ENCODE peak calls at places on chromosomes 11 and 22, in eight cellular contexts. Y is H9; C is HCT116; D is upper lobe of left lung; K is fibroblast of lung; U is lung; T is CD8-positive, alpha-beta memory T cell; V is cardiac muscle cell. P is an unnamed sample.
A peak's percentile ranks its signal among the peaks of the same experiment; 100 is the strongest.

GRCh38 chr11:206516-207212 is 535 bp downstream of the BET1L start:
- DNase-seq in Y (no peak), C (no peak), D (peak; percentile 52), K (no peak), U (peak; percentile 28), T (no peak), V (peak; percentile 37), P (no peak)

GRCh38 chr11:42049650-42050049 is 590.2 kb upstream of the LRRC4C start:
- DNase-seq in Y (no peak), C (no peak), D (no peak), K (no peak), U (no peak), T (no peak), V (no peak), P (no peak)

GRCh38 chr11:12769834-12770345 is 95.7 kb downstream of the TEAD1 start:
- DNase-seq in Y (no peak), C (peak; percentile 18), D (no peak), K (peak; percentile 56), U (no peak), T (no peak), V (no peak), P (no peak)

GRCh38 chr11:2166091-2166851 is 5.3 kb upstream of the INS start:
- DNase-seq in Y (peak; percentile 69), C (no peak), D (no peak), K (peak; percentile 41), U (no peak), T (peak; percentile 26), V (peak; percentile 51), P (no peak)

GRCh38 chr11:96267001-96267489 is 76.0 kb downstream of the MAML2 start:
- DNase-seq in Y (no peak), C (no peak), D (no peak), K (no peak), U (no peak), T (no peak), V (no peak), P (no peak)

GRCh38 chr11:66247295-66247694 is 21.1 kb upstream of the RAB1B start:
- DNase-seq in Y (no peak), C (no peak), D (no peak), K (no peak), U (no peak), T (no peak), V (no peak), P (no peak)

GRCh38 chr11:59247535-59248227 is 35.0 kb upstream of the MPEG1 start:
- DNase-seq in Y (no peak), C (no peak), D (peak; percentile 76), K (peak; percentile 81), U (peak; percentile 56), T (no peak), V (no peak), P (no peak)

GRCh38 chr11:128208329-128209220 is 378.8 kb downstream of the ETS1 start:
- DNase-seq in Y (no peak), C (peak; percentile 57), D (no peak), K (peak; percentile 96), U (peak; percentile 56), T (no peak), V (no peak), P (peak; percentile 19)

GRCh38 chr11:36108812-36109498 is 165.1 kb downstream of the LDLRAD3 start:
- DNase-seq in Y (no peak), C (no peak), D (no peak), K (no peak), U (no peak), T (no peak), V (no peak), P (no peak)

GRCh38 chr11:57668467-57668890 is 565 bp downstream of the ZDHHC5 start:
- DNase-seq in Y (no peak), C (no peak), D (no peak), K (no peak), U (no peak), T (no peak), V (no peak), P (no peak)

GRCh38 chr22:49155039-49155808 is 672.4 kb downstream of the BRD1 start:
- DNase-seq in Y (no peak), C (no peak), D (no peak), K (no peak), U (no peak), T (no peak), V (peak; percentile 18), P (no peak)

GRCh38 chr22:39214006-39214382 is 30.8 kb downstream of the PDGFB start:
- DNase-seq in Y (no peak), C (no peak), D (no peak), K (no peak), U (no peak), T (no peak), V (no peak), P (no peak)

GRCh38 chr11:123742334-123742733 is 874 bp upstream of the ZNF202 start:
- DNase-seq in Y (peak; percentile 70), C (no peak), D (no peak), K (no peak), U (no peak), T (no peak), V (peak; percentile 9), P (no peak)

GRCh38 chr11:91527380-91528030 is 697.1 kb upstream of the FAT3 start:
- DNase-seq in Y (peak; percentile 38), C (no peak), D (no peak), K (no peak), U (no peak), T (no peak), V (no peak), P (no peak)

GRCh38 chr11:122796128-122796717 is 42.1 kb upstream of the CRTAM start:
- DNase-seq in Y (peak; percentile 77), C (no peak), D (peak; percentile 62), K (peak; percentile 45), U (peak; percentile 42), T (peak; percentile 61), V (peak; percentile 33), P (no peak)

GRCh38 chr11:122981388-122982264 is at the start of gene BSX:
- DNase-seq in Y (peak; percentile 96), C (no peak), D (peak; percentile 47), K (peak; percentile 35), U (peak; percentile 45), T (peak; percentile 21), V (peak; percentile 92), P (no peak)

GRCh38 chr11:12248330-12248729 is 129.0 kb upstream of the PARVA start:
- DNase-seq in Y (no peak), C (no peak), D (peak; percentile 97), K (peak; percentile 87), U (peak; percentile 95), T (no peak), V (no peak), P (peak; percentile 69)

GRCh38 chr11:74463216-74463615 is 4.1 kb downstream of the KCNE3 start:
- DNase-seq in Y (no peak), C (no peak), D (no peak), K (no peak), U (no peak), T (no peak), V (no peak), P (no peak)
- H3K9me3 ChIP-seq in Y (no peaks in the 10 kb centered on the region), C (no peaks in the 10 kb centered on the region), D (no peaks in the 10 kb centered on the region), K (no peaks in the 10 kb centered on the region), U (no peaks in the 10 kb centered on the region), T (no peaks in the 10 kb centered on the region), V (no peaks in the 10 kb centered on the region), P (no peaks in the 10 kb centered on the region)

DNA sequence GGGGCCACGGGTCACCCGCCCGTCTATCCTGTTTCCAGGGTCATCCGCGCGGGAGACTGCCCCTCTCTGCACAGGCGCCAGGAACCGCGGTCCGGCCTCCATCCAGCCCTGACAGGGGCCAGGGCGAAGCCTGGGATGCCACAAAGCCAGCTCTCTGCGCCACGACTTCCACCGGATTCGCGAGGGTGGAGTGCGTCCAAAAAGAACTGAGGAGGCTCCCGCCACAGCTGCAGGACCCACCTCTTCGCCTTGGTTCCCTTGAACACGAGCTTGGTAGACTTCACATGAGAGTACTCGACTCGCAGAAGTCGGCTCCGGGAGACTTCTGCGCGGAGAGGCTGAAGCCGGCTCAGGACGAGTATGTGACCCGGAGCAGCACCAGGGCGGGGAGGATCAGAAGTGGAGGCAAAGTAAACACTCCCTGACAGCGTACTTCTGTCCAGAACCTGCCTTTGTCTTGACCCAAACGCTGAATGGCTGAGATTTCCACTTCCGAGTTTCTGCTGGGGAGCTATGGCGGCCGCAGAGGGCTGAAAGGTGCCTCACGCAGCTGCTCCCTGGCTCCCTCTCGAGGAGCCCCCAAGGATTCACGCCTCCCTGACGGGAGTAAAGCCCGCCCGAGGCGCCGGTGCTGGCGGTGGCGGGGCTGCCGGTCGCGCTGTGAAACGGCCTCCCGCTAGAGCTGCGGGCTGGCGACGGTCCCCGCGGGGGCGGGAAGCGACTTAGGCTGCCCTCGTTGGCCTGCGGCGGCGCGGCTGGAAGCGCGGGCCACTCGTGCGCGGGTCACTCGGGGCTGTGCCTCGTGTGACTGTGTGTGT is 4566.7 kb upstream of the OR11H1 start:
- DNase-seq in Y (no peak), C (no peak), D (no peak), K (no peak), U (no peak), T (no peak), V (no peak), P (no peak)
- H3K9me3 ChIP-seq in Y (peaks cover 57% of the 10 kb centered on the region), C (peaks cover 14% of the 10 kb centered on the region), D (peaks cover 11% of the 10 kb centered on the region), K (no peaks in the 10 kb centered on the region), U (peaks cover 14% of the 10 kb centered on the region), T (no peaks in the 10 kb centered on the region), V (no peaks in the 10 kb centered on the region), P (peaks cover 5% of the 10 kb centered on the region)

GRCh38 chr11:40166892-40167291 is 1292.6 kb downstream of the LRRC4C start:
- DNase-seq in Y (no peak), C (no peak), D (no peak), K (no peak), U (no peak), T (no peak), V (no peak), P (no peak)

GRCh38 chr11:40168461-40168860 is 1291.0 kb downstream of the LRRC4C start:
- DNase-seq in Y (no peak), C (no peak), D (no peak), K (no peak), U (no peak), T (no peak), V (no peak), P (no peak)

GRCh38 chr11:40175980-40176379 is 1283.5 kb downstream of the LRRC4C start:
- DNase-seq in Y (no peak), C (no peak), D (no peak), K (no peak), U (no peak), T (no peak), V (no peak), P (no peak)

GRCh38 chr11:40170076-40170475 is 1289.4 kb downstream of the LRRC4C start:
- DNase-seq in Y (no peak), C (no peak), D (no peak), K (no peak), U (no peak), T (no peak), V (no peak), P (no peak)
- H3K9me3 ChIP-seq in Y (no peaks in the 10 kb centered on the region), C (peaks cover 7% of the 10 kb centered on the region), D (peaks cover 3% of the 10 kb centered on the region), K (no peaks in the 10 kb centered on the region), U (no peaks in the 10 kb centered on the region), T (no peaks in the 10 kb centered on the region), V (no peaks in the 10 kb centered on the region), P (no peaks in the 10 kb centered on the region)

GRCh38 chr22:41799486-41800347 is 762 bp upstream of the CCDC134 start:
- DNase-seq in Y (peak; percentile 43), C (no peak), D (peak; percentile 28), K (peak; percentile 25), U (peak; percentile 33), T (no peak), V (peak; percentile 15), P (peak; percentile 26)
- H3K9me3 ChIP-seq in Y (no peaks in the 10 kb centered on the region), C (no peaks in the 10 kb centered on the region), D (no peaks in the 10 kb centered on the region), K (no peaks in the 10 kb centered on the region), U (no peaks in the 10 kb centered on the region), T (no peaks in the 10 kb centered on the region), V (no peaks in the 10 kb centered on the region), P (no peaks in the 10 kb centered on the region)